ENCODE peak calls at places on chromosomes 2 and 18, in eight cellular contexts. X is NCI-H2081, N is coronary artery, D is cardiac muscle cell, A is testis, C is thyroid gland, K is lower leg skin, U is OCI-LY7. V is an unnamed sample.

GRCh38 chr18:36378194-36378593 is 80.7 kb downstream of the FHOD3 start:
- DNase-seq in X (no peak), N (peak; percentile 9), D (no peak), A (no peak), C (no peak), K (no peak), U (no peak), V (no peak)

GRCh38 chr2:205405752-205406151 is 276.5 kb upstream of the NRP2 start:
- DNase-seq in X (no peak), N (no peak), D (peak; percentile 87), A (no peak), C (no peak), K (no peak), U (no peak), V (no peak)

GRCh38 chr18:39685303-39685902 is 2119.8 kb upstream of the CELF4 start:
- DNase-seq in X (no peak), N (no peak), D (no peak), A (no peak), C (no peak), K (no peak), U (no peak), V (no peak)

GRCh38 chr2:120578576-120579352 is 156.9 kb upstream of the GLI2 start:
- DNase-seq in X (no peak), N (no peak), D (no peak), A (no peak), C (no peak), K (no peak), U (peak; percentile 8), V (no peak)

GRCh38 chr2:188495990-188496431 is 204.3 kb downstream of the GULP1 start:
- DNase-seq in X (peak; percentile 5), N (no peak), D (peak; percentile 43), A (no peak), C (no peak), K (no peak), U (no peak), V (no peak)

GRCh38 chr2:222563319-222563718 is 92.6 kb downstream of the FARSB start:
- DNase-seq in X (no peak), N (no peak), D (no peak), A (no peak), C (no peak), K (no peak), U (no peak), V (no peak)

GRCh38 chr2:117056376-117056748 is 758.1 kb upstream of the DDX18 start:
- DNase-seq in X (no peak), N (no peak), D (no peak), A (no peak), C (no peak), K (no peak), U (no peak), V (no peak)

GRCh38 chr2:75100011-75100680 is 99.2 kb downstream of the TACR1 start:
- DNase-seq in X (peak; percentile 48), N (no peak), D (peak; percentile 62), A (no peak), C (no peak), K (no peak), U (no peak), V (no peak)

GRCh38 chr2:237581751-237582746 is 8.5 kb downstream of the RAB17 start:
- DNase-seq in X (peak; percentile 68), N (peak; percentile 86), D (peak; percentile 95), A (peak; percentile 97), C (peak; percentile 94), K (peak; percentile 70), U (peak; percentile 62), V (peak; percentile 83)

GRCh38 chr2:122261923-122262322 is 506.5 kb downstream of the TSN start:
- DNase-seq in X (no peak), N (no peak), D (no peak), A (no peak), C (no peak), K (no peak), U (no peak), V (no peak)

GRCh38 chr2:187461294-187462261 is 13.5 kb upstream of the CALCRL start:
- DNase-seq in X (no peak), N (no peak), D (peak; percentile 74), A (peak; percentile 76), C (peak; percentile 9), K (no peak), U (no peak), V (no peak)

GRCh38 chr2:96143231-96143847 is 1.9 kb downstream of the DUSP2 start:
- DNase-seq in X (no peak), N (no peak), D (no peak), A (no peak), C (no peak), K (no peak), U (peak; percentile 34), V (no peak)

GRCh38 chr2:65177754-65178442 is 48.0 kb upstream of the RAB1A start:
- DNase-seq in X (no peak), N (no peak), D (no peak), A (no peak), C (no peak), K (no peak), U (no peak), V (no peak)

GRCh38 chr2:162462911-162463310 is 119.0 kb downstream of the GCA start:
- DNase-seq in X (no peak), N (no peak), D (no peak), A (no peak), C (no peak), K (no peak), U (no peak), V (no peak)

GRCh38 chr2:70088508-70089219 is 1.4 kb downstream of the PCBP1 start:
- DNase-seq in X (peak; percentile 84), N (no peak), D (peak; percentile 49), A (no peak), C (no peak), K (no peak), U (no peak), V (no peak)

GRCh38 chr2:10613263-10613662 is 76.5 kb downstream of the NOL10 start:
- DNase-seq in X (no peak), N (no peak), D (peak; percentile 41), A (no peak), C (peak; percentile 63), K (no peak), U (no peak), V (no peak)

GRCh38 chr2:11500702-11501303 is 33.0 kb upstream of the GREB1 start:
- DNase-seq in X (no peak), N (no peak), D (no peak), A (no peak), C (no peak), K (no peak), U (no peak), V (no peak)

GRCh38 chr18:75276813-75277628 is 66.4 kb downstream of the TSHZ1 start:
- DNase-seq in X (no peak), N (no peak), D (no peak), A (no peak), C (no peak), K (no peak), U (no peak), V (no peak)

GRCh38 chr2:241942416-241943208 is 73.1 kb downstream of the RTP5 start:
- DNase-seq in X (no peak), N (no peak), D (no peak), A (no peak), C (no peak), K (no peak), U (no peak), V (no peak)

GRCh38 chr2:120844098-120844738 is 108.5 kb downstream of the GLI2 start:
- DNase-seq in X (no peak), N (no peak), D (no peak), A (no peak), C (no peak), K (no peak), U (no peak), V (no peak)

GRCh38 chr2:142870516-142870915 is 6.9 kb upstream of the KYNU start:
- DNase-seq in X (no peak), N (no peak), D (no peak), A (no peak), C (no peak), K (no peak), U (no peak), V (no peak)

GRCh38 chr18:10101293-10101701 is 187.5 kb downstream of the VAPA start:
- DNase-seq in X (no peak), N (no peak), D (peak; percentile 60), A (peak; percentile 43), C (peak; percentile 14), K (no peak), U (no peak), V (no peak)

GRCh38 chr2:185208261-185208660 is 530.3 kb upstream of the FSIP2 start:
- DNase-seq in X (peak; percentile 67), N (no peak), D (no peak), A (no peak), C (no peak), K (no peak), U (peak; percentile 8), V (no peak)

GRCh38 chr2:190062053-190062452 is 476 bp downstream of the MSTN start:
- DNase-seq in X (no peak), N (no peak), D (no peak), A (no peak), C (no peak), K (no peak), U (no peak), V (no peak)

GRCh38 chr2:72023678-72024390 is 123.8 kb downstream of the CYP26B1 start:
- DNase-seq in X (no peak), N (peak; percentile 55), D (no peak), A (no peak), C (no peak), K (peak; percentile 11), U (no peak), V (peak; percentile 4)

GRCh38 chr2:12287220-12287751 is 429.4 kb upstream of the TRIB2 start:
- DNase-seq in X (no peak), N (no peak), D (peak; percentile 34), A (no peak), C (no peak), K (no peak), U (no peak), V (no peak)

GRCh38 chr2:9094117-9094516 is 90.6 kb upstream of the MBOAT2 start:
- DNase-seq in X (no peak), N (no peak), D (no peak), A (no peak), C (no peak), K (no peak), U (no peak), V (no peak)

GRCh38 chr18:46332956-46333355 is 228.8 kb downstream of the HAUS1 start:
- DNase-seq in X (peak; percentile 57), N (no peak), D (no peak), A (peak; percentile 18), C (peak; percentile 74), K (no peak), U (no peak), V (no peak)

GRCh38 chr2:108607706-108608301 is 73.5 kb downstream of the LIMS1 start:
- DNase-seq in X (peak; percentile 74), N (no peak), D (peak; percentile 63), A (peak; percentile 71), C (peak; percentile 44), K (peak; percentile 24), U (peak; percentile 81), V (no peak)

GRCh38 chr18:55694291-55694690 is 106.3 kb upstream of the TCF4 start:
- DNase-seq in X (no peak), N (no peak), D (peak; percentile 11), A (no peak), C (no peak), K (no peak), U (no peak), V (no peak)

GRCh38 chr2:137888845-137889244 is 75.4 kb upstream of the HNMT start:
- DNase-seq in X (peak; percentile 67), N (no peak), D (peak; percentile 43), A (peak; percentile 59), C (peak; percentile 5), K (no peak), U (no peak), V (no peak)

GRCh38 chr2:16290311-16291020 is 350.1 kb downstream of the MYCN start:
- DNase-seq in X (no peak), N (no peak), D (no peak), A (no peak), C (no peak), K (no peak), U (no peak), V (no peak)

GRCh38 chr2:215772634-215773563 is 240.5 kb downstream of the MREG start:
- DNase-seq in X (no peak), N (no peak), D (peak; percentile 61), A (no peak), C (no peak), K (no peak), U (no peak), V (no peak)

V was measured in heart left ventricle.